ENCODE peak calls at places on chromosome 6, in nine cellular contexts. D is endothelial cell, X is tibial artery, W is sigmoid colon, C is tibial nerve, S is upper lobe of right lung, T is type B pancreatic cell, B is IMR-90, P is brain microvascular endothelial cell. Z is an unnamed sample.

GRCh38 chr6:28864321-28864923 is 59.4 kb downstream of the TRIM27 start:
- DNase-seq in D (no peak), X (no peak), W (no peak), C (no peak), S (no peak), T (no peak), B (no peak), P (peak), Z (no peak)

GRCh38 chr6:139364302-139364981 is 10.0 kb downstream of the CITED2 start:
- DNase-seq in D (no peak), X (no peak), W (no peak), C (no peak), S (no peak), T (no peak), B (peak), P (no peak), Z (no peak)

GRCh38 chr6:64547594-64548268 is 912.1 kb downstream of the PHF3 start:
- DNase-seq in D (no peak), X (no peak), W (no peak), C (no peak), S (peak), T (no peak), B (no peak), P (no peak), Z (peak)

GRCh38 chr6:27020553-27020880 is 227.0 kb upstream of the PRSS16 start:
- DNase-seq in D (no peak), X (no peak), W (no peak), C (no peak), S (no peak), T (no peak), B (no peak), P (no peak), Z (no peak)

GRCh38 chr6:100001915-100002388 is 7.9 kb upstream of the MCHR2 start:
- DNase-seq in D (peak), X (no peak), W (no peak), C (no peak), S (peak), T (no peak), B (peak), P (peak), Z (no peak)

GRCh38 chr6:8492536-8493125 is 57.3 kb upstream of the SLC35B3 start:
- DNase-seq in D (no peak), X (no peak), W (no peak), C (no peak), S (no peak), T (no peak), B (no peak), P (no peak), Z (no peak)

GRCh38 chr6:24543683-24544082 is 48.9 kb downstream of the ALDH5A1 start:
- DNase-seq in D (no peak), X (no peak), W (no peak), C (no peak), S (no peak), T (no peak), B (no peak), P (no peak), Z (no peak)

GRCh38 chr6:168060521-168060931 is 18.5 kb downstream of the FRMD1 start:
- DNase-seq in D (peak), X (peak), W (no peak), C (no peak), S (no peak), T (no peak), B (peak), P (peak), Z (no peak)

GRCh38 chr6:38876470-38876869 is 161.4 kb downstream of the DNAH8 start:
- DNase-seq in D (peak), X (no peak), W (no peak), C (no peak), S (no peak), T (no peak), B (no peak), P (no peak), Z (no peak)

GRCh38 chr6:111536888-111537287 is 53.9 kb upstream of the REV3L start:
- DNase-seq in D (no peak), X (no peak), W (no peak), C (no peak), S (no peak), T (no peak), B (no peak), P (no peak), Z (peak)

GRCh38 chr6:139257291-139257690 is 34.5 kb downstream of the TXLNB start:
- DNase-seq in D (no peak), X (no peak), W (no peak), C (no peak), S (no peak), T (no peak), B (no peak), P (no peak), Z (no peak)

GRCh38 chr6:156839591-156840001 is 62.4 kb downstream of the ARID1B start:
- DNase-seq in D (no peak), X (no peak), W (peak), C (no peak), S (no peak), T (no peak), B (peak), P (peak), Z (no peak)

GRCh38 chr6:34230653-34231351 is 5.9 kb upstream of the HMGA1 start:
- DNase-seq in D (no peak), X (no peak), W (no peak), C (peak), S (no peak), T (no peak), B (no peak), P (no peak), Z (no peak)

GRCh38 chr6:16725145-16725864 is 36.0 kb downstream of the ATXN1 start:
- DNase-seq in D (no peak), X (no peak), W (no peak), C (no peak), S (no peak), T (no peak), B (peak), P (no peak), Z (no peak)

GRCh38 chr6:15936503-15936902 is 192.4 kb upstream of the MYLIP start:
- DNase-seq in D (no peak), X (no peak), W (no peak), C (no peak), S (no peak), T (no peak), B (no peak), P (no peak), Z (no peak)

GRCh38 chr6:134111062-134111677 is 58.7 kb upstream of the SLC2A12 start:
- DNase-seq in D (peak), X (no peak), W (no peak), C (no peak), S (no peak), T (no peak), B (peak), P (peak), Z (peak)

GRCh38 chr6:45922728-45923351 is 92.8 kb downstream of the CLIC5 start:
- DNase-seq in D (peak), X (peak), W (peak), C (peak), S (peak), T (no peak), B (peak), P (peak), Z (peak)
- TF ChIP-seq CTCF in D (peak), X (peak), W (peak), C (peak), S (peak), T (peak), B (peak), P (peak), Z (peak)

GRCh38 chr6:143941852-143942627 is 66.0 kb downstream of the PLAGL1 start:
- DNase-seq in D (peak), X (peak), W (no peak), C (no peak), S (peak), T (no peak), B (peak), P (peak), Z (no peak)
- TF ChIP-seq CTCF in D (peak), X (peak), W (no peak), C (peak), S (peak), T (peak), B (peak), P (peak), Z (peak)

DNA sequence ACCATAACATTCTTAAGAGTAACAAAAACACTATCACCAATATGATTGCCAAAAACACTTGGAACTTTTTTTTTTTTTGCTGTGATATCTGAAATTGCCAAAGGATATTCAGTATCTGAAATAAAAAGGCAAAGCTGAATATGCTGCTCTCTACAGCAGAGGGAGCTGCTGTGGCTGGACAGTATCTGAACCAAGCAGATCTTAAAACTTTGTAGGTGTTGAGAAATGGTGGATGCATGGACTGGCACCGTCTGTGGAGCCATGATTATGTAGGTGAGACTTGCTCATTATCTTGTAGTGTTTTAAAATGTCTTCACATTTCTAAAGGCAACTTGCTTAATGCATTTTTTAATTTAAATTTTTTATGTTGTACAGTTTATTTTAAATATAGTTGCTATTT is 9.2 kb downstream of the PDCD2 start:
- DNase-seq in D (no peak), X (no peak), W (no peak), C (no peak), S (no peak), T (no peak), B (peak), P (peak), Z (no peak)
- TF ChIP-seq CTCF in D (no peak), X (no peak), W (no peak), C (no peak), S (no peak), T (peak), B (peak), P (peak), Z (no peak)

GRCh38 chr6:31158863-31159855 is 770 bp downstream of the TCF19 start:
- DNase-seq in D (no peak), X (no peak), W (peak), C (no peak), S (no peak), T (no peak), B (no peak), P (peak), Z (no peak)
- TF ChIP-seq CTCF in D (no peak), X (no peak), W (no peak), C (no peak), S (no peak), T (no peak), B (no peak), P (peak), Z (no peak)

DNA sequence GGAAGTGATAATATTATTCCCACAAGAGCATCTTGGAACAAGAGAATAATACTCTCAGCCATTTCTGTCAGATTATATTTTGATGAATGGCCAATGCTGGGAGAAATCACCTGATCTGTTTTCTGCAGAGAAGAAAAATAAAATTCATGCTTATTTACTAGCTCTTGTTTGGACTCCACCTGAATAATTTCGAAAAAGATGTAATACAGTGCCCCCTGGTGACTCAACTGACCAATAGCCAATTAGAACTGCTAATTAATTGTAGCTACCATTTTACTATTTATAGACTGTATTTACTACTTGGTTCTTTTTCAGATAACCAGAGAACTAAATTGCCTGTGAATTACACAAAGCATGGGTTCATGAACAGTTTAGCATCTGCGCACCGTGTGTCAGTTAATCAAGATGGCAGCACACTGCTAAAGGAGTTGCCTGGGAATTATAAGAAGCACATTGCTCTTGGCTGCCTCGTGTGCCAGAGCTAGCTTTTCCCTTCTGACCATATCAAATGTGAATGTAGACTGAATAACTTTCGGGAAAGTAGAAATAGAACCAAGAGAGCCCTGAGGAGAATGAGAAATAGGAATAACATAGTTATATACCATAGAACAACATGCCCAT is 78.6 kb upstream of the TRDN start:
- DNase-seq in D (peak), X (no peak), W (no peak), C (no peak), S (no peak), T (no peak), B (no peak), P (no peak), Z (no peak)
- TF ChIP-seq CTCF in D (peak), X (peak), W (no peak), C (peak), S (peak), T (peak), B (peak), P (peak), Z (peak)

DNA sequence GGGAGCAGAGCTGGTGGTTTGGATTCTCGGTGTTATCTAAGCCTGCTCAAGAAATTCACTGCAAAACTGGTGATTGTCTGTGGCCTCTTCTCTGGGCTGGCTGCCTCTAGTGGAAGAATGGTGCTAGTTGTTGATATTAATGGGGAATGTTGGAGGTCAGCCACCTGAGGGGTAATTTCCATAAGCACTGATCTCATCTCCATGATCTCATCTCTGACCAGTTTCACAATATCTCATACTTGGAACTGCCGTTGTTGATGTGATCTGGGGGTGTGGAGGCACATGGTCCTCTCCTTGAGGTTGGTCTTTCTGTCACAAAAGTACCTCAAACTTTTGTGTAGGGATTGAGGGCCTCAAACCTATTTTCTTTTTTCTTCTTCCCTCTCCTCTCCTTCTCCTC is 102.6 kb downstream of the CD109 start:
- DNase-seq in D (no peak), X (peak), W (peak), C (peak), S (no peak), T (no peak), B (peak), P (peak), Z (no peak)
- TF ChIP-seq CTCF in D (no peak), X (no peak), W (no peak), C (peak), S (no peak), T (peak), B (peak), P (peak), Z (no peak)

DNA sequence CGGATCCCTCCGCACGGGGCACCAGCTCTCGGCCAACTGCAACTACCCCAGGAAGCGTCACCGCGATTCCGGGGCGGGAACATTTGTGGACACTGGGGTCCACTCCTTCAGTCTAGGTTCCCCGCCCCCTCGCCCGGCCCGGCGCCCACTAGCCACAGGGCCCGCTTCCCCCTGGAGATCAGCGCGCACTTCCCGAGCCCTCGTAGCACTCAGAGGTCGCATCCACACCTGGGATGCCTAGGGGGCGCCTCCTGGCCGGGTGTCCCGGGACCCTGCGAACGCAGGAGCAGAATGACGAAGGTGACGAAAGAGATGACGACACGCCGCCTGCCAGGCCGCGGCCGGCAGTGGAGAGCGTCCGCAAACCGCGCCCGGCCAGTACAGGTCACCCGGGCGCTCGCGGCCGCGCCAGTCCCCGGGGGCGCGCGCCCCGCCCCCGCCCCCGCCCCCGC is 309 bp upstream of the AIG1 start:
- DNase-seq in D (peak), X (peak), W (peak), C (peak), S (peak), T (peak), B (peak), P (peak), Z (peak)
- TF ChIP-seq CTCF in D (no peak), X (peak), W (no peak), C (peak), S (peak), T (peak), B (no peak), P (peak), Z (peak)

Z was measured in CD14-positive monocyte.